ENCODE peak calls at places on chromosomes 16 and 17, in eight cellular contexts. One of them, this sample, is unnamed. For H3K9me3 and H3K4me1, the result is how much of the 10 kb centered on the place peaks cover.

GRCh38 chr17:74859439-74860228 is at the start of gene GRIN2C:
- DNase-seq in right lobe of liver: no peak
- DNase-seq in Peyer's patch: no peak
- DNase-seq in psoas muscle: no peak
- DNase-seq in suprapubic skin: no peak
- DNase-seq in SJCRH30: no peak
- DNase-seq in uterus: no peak
- DNase-seq in neural progenitor cell: peak
- DNase-seq in this sample: no peak

GRCh38 chr16:79071424-79071823 is 529.1 kb downstream of the MAF start:
- DNase-seq in SJCRH30: no peak
- DNase-seq in suprapubic skin: no peak
- DNase-seq in psoas muscle: no peak
- DNase-seq in neural progenitor cell: no peak
- DNase-seq in right lobe of liver: no peak
- DNase-seq in uterus: peak
- DNase-seq in Peyer's patch: no peak
- DNase-seq in this sample: no peak

GRCh38 chr17:1375615-1376014 is 24.4 kb downstream of the YWHAE start:
- DNase-seq in right lobe of liver: no peak
- DNase-seq in neural progenitor cell: no peak
- DNase-seq in suprapubic skin: no peak
- DNase-seq in Peyer's patch: no peak
- DNase-seq in uterus: no peak
- DNase-seq in psoas muscle: no peak
- DNase-seq in SJCRH30: no peak
- DNase-seq in this sample: no peak

GRCh38 chr17:48630009-48630924 is 4.1 kb upstream of the HOXB9 start:
- DNase-seq in psoas muscle: no peak
- DNase-seq in right lobe of liver: no peak
- DNase-seq in Peyer's patch: no peak
- DNase-seq in uterus: no peak
- DNase-seq in suprapubic skin: no peak
- DNase-seq in SJCRH30: no peak
- DNase-seq in neural progenitor cell: no peak
- DNase-seq in this sample: no peak

GRCh38 chr16:85137323-85138072 is 25.2 kb upstream of the CIBAR2 start:
- DNase-seq in psoas muscle: peak
- DNase-seq in neural progenitor cell: peak
- DNase-seq in suprapubic skin: peak
- DNase-seq in SJCRH30: peak
- DNase-seq in right lobe of liver: peak
- DNase-seq in Peyer's patch: peak
- DNase-seq in uterus: peak
- DNase-seq in this sample: no peak

GRCh38 chr16:47481698-47482374 is 20.7 kb downstream of the PHKB start:
- DNase-seq in right lobe of liver: no peak
- DNase-seq in SJCRH30: no peak
- DNase-seq in neural progenitor cell: no peak
- DNase-seq in uterus: no peak
- DNase-seq in suprapubic skin: no peak
- DNase-seq in Peyer's patch: no peak
- DNase-seq in psoas muscle: no peak
- DNase-seq in this sample: no peak

GRCh38 chr17:58513913-58514794 is at the start of gene MTMR4:
- DNase-seq in SJCRH30: peak
- DNase-seq in right lobe of liver: peak
- DNase-seq in neural progenitor cell: peak
- DNase-seq in suprapubic skin: peak
- DNase-seq in uterus: peak
- DNase-seq in Peyer's patch: peak
- DNase-seq in psoas muscle: peak
- DNase-seq in this sample: peak

GRCh38 chr17:73643012-73643845 is 1.0 kb downstream of the SDK2 start:
- DNase-seq in neural progenitor cell: peak
- DNase-seq in Peyer's patch: no peak
- DNase-seq in SJCRH30: peak
- DNase-seq in right lobe of liver: no peak
- DNase-seq in uterus: no peak
- DNase-seq in suprapubic skin: no peak
- DNase-seq in psoas muscle: peak
- DNase-seq in this sample: no peak

GRCh38 chr16:81094771-81095251 is 1.4 kb downstream of the GCSH start:
- DNase-seq in SJCRH30: no peak
- DNase-seq in Peyer's patch: no peak
- DNase-seq in psoas muscle: no peak
- DNase-seq in uterus: no peak
- DNase-seq in suprapubic skin: peak
- DNase-seq in neural progenitor cell: no peak
- DNase-seq in right lobe of liver: peak
- DNase-seq in this sample: no peak

GRCh38 chr16:89106533-89107208 is 13.0 kb downstream of the ACSF3 start:
- DNase-seq in neural progenitor cell: no peak
- DNase-seq in psoas muscle: no peak
- DNase-seq in right lobe of liver: peak
- DNase-seq in suprapubic skin: no peak
- DNase-seq in SJCRH30: no peak
- DNase-seq in uterus: no peak
- DNase-seq in Peyer's patch: no peak
- DNase-seq in this sample: no peak

GRCh38 chr17:42058018-42058417 is 7.6 kb upstream of the C17orf113 start:
- DNase-seq in uterus: no peak
- DNase-seq in suprapubic skin: no peak
- DNase-seq in Peyer's patch: no peak
- DNase-seq in right lobe of liver: no peak
- DNase-seq in neural progenitor cell: peak
- DNase-seq in psoas muscle: no peak
- DNase-seq in SJCRH30: peak
- DNase-seq in this sample: no peak

GRCh38 chr16:78892925-78893324 is 707.6 kb downstream of the MAF start:
- DNase-seq in suprapubic skin: no peak
- DNase-seq in right lobe of liver: no peak
- DNase-seq in Peyer's patch: no peak
- DNase-seq in neural progenitor cell: no peak
- DNase-seq in SJCRH30: no peak
- DNase-seq in psoas muscle: no peak
- DNase-seq in uterus: no peak
- DNase-seq in this sample: no peak

GRCh38 chr17:82298538-82299421 is 18.6 kb downstream of the CD7 start:
- DNase-seq in psoas muscle: no peak
- DNase-seq in suprapubic skin: peak
- DNase-seq in SJCRH30: no peak
- DNase-seq in neural progenitor cell: no peak
- DNase-seq in uterus: no peak
- DNase-seq in right lobe of liver: peak
- DNase-seq in Peyer's patch: peak
- DNase-seq in this sample: no peak

GRCh38 chr17:16215965-16216316 is 607 bp upstream of the NCOR1 start:
- DNase-seq in neural progenitor cell: no peak
- DNase-seq in uterus: no peak
- DNase-seq in SJCRH30: peak
- DNase-seq in psoas muscle: no peak
- DNase-seq in suprapubic skin: no peak
- DNase-seq in right lobe of liver: no peak
- DNase-seq in Peyer's patch: peak
- DNase-seq in this sample: no peak

GRCh38 chr16:47928008-47928407 is 227.8 kb downstream of the ABCC12 start:
- DNase-seq in psoas muscle: no peak
- DNase-seq in uterus: no peak
- DNase-seq in suprapubic skin: no peak
- DNase-seq in right lobe of liver: no peak
- DNase-seq in SJCRH30: no peak
- DNase-seq in Peyer's patch: no peak
- DNase-seq in neural progenitor cell: no peak
- DNase-seq in this sample: no peak

GRCh38 chr17:78225088-78225865 is 6.2 kb upstream of the TMEM235 start:
- DNase-seq in Peyer's patch: no peak
- DNase-seq in SJCRH30: no peak
- DNase-seq in right lobe of liver: no peak
- DNase-seq in neural progenitor cell: no peak
- DNase-seq in uterus: no peak
- DNase-seq in suprapubic skin: no peak
- DNase-seq in psoas muscle: no peak
- DNase-seq in this sample: no peak

DNA sequence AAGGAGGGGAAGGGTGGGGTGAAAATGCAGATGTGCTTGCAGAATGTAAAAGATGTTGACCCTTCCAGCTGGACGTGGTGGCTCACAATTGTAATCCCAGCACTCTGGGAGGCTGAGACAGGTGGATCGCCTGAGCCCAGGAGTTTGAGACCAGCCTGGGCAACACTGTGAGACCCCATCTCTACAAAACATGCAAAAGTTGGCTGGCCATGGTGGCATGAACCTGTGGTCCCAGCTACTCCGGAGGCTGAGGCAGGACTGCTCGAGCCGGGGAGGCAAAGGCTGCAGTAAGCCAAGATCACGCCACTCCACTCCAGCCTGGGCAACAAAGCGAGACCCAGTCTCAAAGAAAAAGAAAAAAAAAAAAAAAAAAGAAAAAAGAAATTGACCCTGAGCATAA is 17.8 kb downstream of the ATP1B2 start:
- DNase-seq in neural progenitor cell: no peak
- DNase-seq in right lobe of liver: no peak
- DNase-seq in Peyer's patch: no peak
- DNase-seq in SJCRH30: no peak
- DNase-seq in suprapubic skin: no peak
- DNase-seq in psoas muscle: no peak
- DNase-seq in uterus: no peak
- DNase-seq in this sample: no peak
- H3K9me3 ChIP-seq in neural progenitor cell: under half
- H3K9me3 ChIP-seq in right lobe of liver: under half
- H3K9me3 ChIP-seq in Peyer's patch: under half
- H3K9me3 ChIP-seq in SJCRH30: under half
- H3K9me3 ChIP-seq in suprapubic skin: under half
- H3K9me3 ChIP-seq in psoas muscle: under half
- H3K9me3 ChIP-seq in uterus: under half
- H3K9me3 ChIP-seq in this sample: under half

GRCh38 chr16:86885139-86885538 is 306.8 kb downstream of the FOXL1 start:
- DNase-seq in Peyer's patch: no peak
- DNase-seq in right lobe of liver: no peak
- DNase-seq in SJCRH30: peak
- DNase-seq in neural progenitor cell: no peak
- DNase-seq in uterus: no peak
- DNase-seq in suprapubic skin: no peak
- DNase-seq in psoas muscle: no peak
- DNase-seq in this sample: no peak

GRCh38 chr16:86888240-86889044 is 310.1 kb downstream of the FOXL1 start:
- DNase-seq in suprapubic skin: no peak
- DNase-seq in Peyer's patch: no peak
- DNase-seq in uterus: no peak
- DNase-seq in psoas muscle: no peak
- DNase-seq in right lobe of liver: no peak
- DNase-seq in SJCRH30: no peak
- DNase-seq in neural progenitor cell: no peak
- DNase-seq in this sample: no peak

GRCh38 chr16:86889974-86890373 is 311.6 kb downstream of the FOXL1 start:
- DNase-seq in right lobe of liver: no peak
- DNase-seq in psoas muscle: no peak
- DNase-seq in SJCRH30: no peak
- DNase-seq in suprapubic skin: no peak
- DNase-seq in uterus: no peak
- DNase-seq in neural progenitor cell: no peak
- DNase-seq in Peyer's patch: no peak
- DNase-seq in this sample: no peak

GRCh38 chr16:86886651-86887050 is 308.3 kb downstream of the FOXL1 start:
- DNase-seq in Peyer's patch: no peak
- DNase-seq in neural progenitor cell: no peak
- DNase-seq in psoas muscle: no peak
- DNase-seq in suprapubic skin: no peak
- DNase-seq in right lobe of liver: no peak
- DNase-seq in uterus: no peak
- DNase-seq in SJCRH30: peak
- DNase-seq in this sample: no peak

DNA sequence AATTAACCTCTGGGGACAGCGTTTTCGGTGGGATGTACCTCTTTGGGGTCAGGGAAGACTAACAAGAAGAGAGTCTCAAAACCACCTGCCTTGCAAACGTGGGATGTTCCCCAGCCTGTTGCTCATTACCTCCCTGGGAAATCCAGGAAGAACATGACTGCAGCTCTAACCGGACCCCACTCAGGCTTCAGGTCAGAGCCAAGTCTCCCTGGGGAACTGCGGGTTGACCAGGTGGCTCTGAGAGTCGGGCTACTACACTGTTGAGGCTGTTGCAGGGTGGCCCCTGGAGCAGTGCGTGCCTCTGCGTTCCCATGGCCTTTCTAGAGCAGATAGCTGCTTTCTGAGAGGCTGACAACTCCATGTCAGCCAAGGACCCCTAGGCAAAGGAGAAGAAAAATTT is 309.1 kb downstream of the FOXL1 start:
- DNase-seq in neural progenitor cell: no peak
- DNase-seq in suprapubic skin: no peak
- DNase-seq in SJCRH30: peak
- DNase-seq in uterus: no peak
- DNase-seq in right lobe of liver: no peak
- DNase-seq in psoas muscle: no peak
- DNase-seq in Peyer's patch: no peak
- DNase-seq in this sample: no peak
- H3K4me1 ChIP-seq in neural progenitor cell: under half
- H3K4me1 ChIP-seq in suprapubic skin: under half
- H3K4me1 ChIP-seq in SJCRH30: under half
- H3K4me1 ChIP-seq in uterus: under half
- H3K4me1 ChIP-seq in right lobe of liver: under half
- H3K4me1 ChIP-seq in psoas muscle: under half
- H3K4me1 ChIP-seq in Peyer's patch: under half
- H3K4me1 ChIP-seq in this sample: under half

DNA sequence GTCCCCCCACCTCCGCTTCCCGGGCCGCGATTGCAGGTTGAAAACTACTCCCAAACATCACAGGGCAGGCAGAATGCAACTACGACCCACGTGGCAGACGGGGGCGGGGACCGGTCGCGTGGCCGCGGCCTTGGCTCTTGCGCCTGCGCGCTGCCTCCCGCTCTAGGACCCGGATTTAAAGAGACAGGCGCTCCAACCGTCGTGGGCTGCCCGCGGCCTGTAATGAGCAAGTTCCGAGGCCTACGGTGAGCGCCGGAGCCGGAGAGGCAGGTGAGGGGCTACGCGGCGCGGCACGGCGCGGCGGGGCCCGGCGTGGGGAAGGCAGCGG is at the start of gene LIG3:
- DNase-seq in suprapubic skin: peak
- DNase-seq in uterus: peak
- DNase-seq in psoas muscle: peak
- DNase-seq in neural progenitor cell: peak
- DNase-seq in Peyer's patch: peak
- DNase-seq in SJCRH30: peak
- DNase-seq in right lobe of liver: peak
- DNase-seq in this sample: peak
- H3K27ac ChIP-seq in suprapubic skin: peak
- H3K27ac ChIP-seq in uterus: peak
- H3K27ac ChIP-seq in psoas muscle: peak
- H3K27ac ChIP-seq in neural progenitor cell: peak
- H3K27ac ChIP-seq in Peyer's patch: peak
- H3K27ac ChIP-seq in SJCRH30: peak
- H3K27ac ChIP-seq in right lobe of liver: peak
- H3K27ac ChIP-seq in this sample: peak

DNA sequence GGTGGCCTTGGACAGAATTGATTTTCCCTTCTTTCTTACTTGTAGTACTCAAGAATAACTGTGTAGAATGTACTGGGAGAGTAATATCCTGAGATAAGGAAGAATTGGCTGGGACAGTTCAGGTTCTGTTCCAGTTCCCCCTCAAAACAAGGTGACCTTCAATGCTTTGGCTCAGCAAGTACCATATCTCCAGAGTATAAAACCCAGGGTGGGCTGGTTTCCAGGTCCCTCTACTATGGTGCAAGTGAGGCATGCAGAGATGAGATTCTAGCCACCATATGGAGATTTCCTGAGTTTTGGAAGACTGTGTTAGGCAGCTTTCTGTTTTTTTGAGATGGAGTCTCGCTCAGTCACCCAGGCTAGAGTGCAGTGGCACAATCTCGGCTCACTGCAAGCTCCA is 18.1 kb upstream of the DLX3 start:
- DNase-seq in SJCRH30: no peak
- DNase-seq in right lobe of liver: no peak
- DNase-seq in psoas muscle: no peak
- DNase-seq in Peyer's patch: peak
- DNase-seq in neural progenitor cell: no peak
- DNase-seq in uterus: no peak
- DNase-seq in suprapubic skin: no peak
- DNase-seq in this sample: no peak
- H3K9me3 ChIP-seq in SJCRH30: under half
- H3K9me3 ChIP-seq in right lobe of liver: under half
- H3K9me3 ChIP-seq in psoas muscle: under half
- H3K9me3 ChIP-seq in Peyer's patch: under half
- H3K9me3 ChIP-seq in neural progenitor cell: under half
- H3K9me3 ChIP-seq in uterus: under half
- H3K9me3 ChIP-seq in suprapubic skin: under half
- H3K9me3 ChIP-seq in this sample: under half

This sample was measured in effector memory CD4-positive, alpha-beta T cell.